ENCODE peak calls at places on chromosomes 12 and 14, in seven cellular contexts. E is fibroblast of the aortic adventitia, Z is Right ventricle myocardium superior, G is A549, I is RPMI8226, C is endothelial cell, Q is kidney glomerular epithelial cell. O is an unnamed sample.

GRCh38 chr12:116540617-116541152 is 18.5 kb upstream of the MAP1LC3B2 start:
- DNase-seq in C (no peak), E (peak), I (no peak), Z (no peak), G (no peak), Q (no peak), O (no peak)

GRCh38 chr12:26319511-26319910 is 124.1 kb downstream of the SSPN start:
- DNase-seq in C (no peak), I (no peak), E (peak), Q (peak), Z (peak), G (no peak), O (no peak)

GRCh38 chr14:81931828-81932227 is 398.2 kb upstream of the SEL1L start:
- DNase-seq in C (no peak), E (no peak), G (no peak), Z (no peak), I (no peak), Q (no peak), O (no peak)

GRCh38 chr12:56935752-56936151 is 1.5 kb upstream of the SDR9C7 start:
- DNase-seq in I (no peak), Q (no peak), G (no peak), Z (no peak), C (no peak), E (no peak), O (no peak)

GRCh38 chr12:76633415-76633814 is 73.8 kb upstream of the OSBPL8 start:
- DNase-seq in C (no peak), I (no peak), Z (no peak), E (no peak), G (no peak), Q (no peak), O (no peak)

GRCh38 chr14:75497191-75497590 is 25.1 kb upstream of the BATF start:
- DNase-seq in I (no peak), G (no peak), Q (no peak), C (no peak), Z (no peak), E (no peak), O (no peak)

GRCh38 chr12:12503384-12504078 is 59.1 kb downstream of the DUSP16 start:
- DNase-seq in G (no peak), Z (no peak), E (no peak), I (no peak), Q (no peak), C (peak), O (no peak)

GRCh38 chr14:105999361-106000028 is 473.1 kb downstream of the TMEM121 start:
- DNase-seq in I (no peak), Z (peak), G (peak), Q (no peak), E (no peak), C (no peak), O (peak)

GRCh38 chr12:97380440-97380839 is 82.2 kb upstream of the RMST start:
- DNase-seq in C (no peak), I (no peak), G (no peak), E (no peak), Z (no peak), Q (no peak), O (no peak)

GRCh38 chr12:90124914-90125313 is 416.3 kb upstream of the ATP2B1 start:
- DNase-seq in C (no peak), E (no peak), G (no peak), I (no peak), Z (no peak), Q (no peak), O (no peak)

GRCh38 chr14:85402546-85403162 is 127.3 kb upstream of the FLRT2 start:
- DNase-seq in I (no peak), Q (peak), E (peak), C (no peak), G (no peak), Z (no peak), O (no peak)

GRCh38 chr14:92760524-92760805 is 12.0 kb upstream of the LGMN start:
- DNase-seq in Q (no peak), C (no peak), G (no peak), E (no peak), I (no peak), Z (no peak), O (no peak)

GRCh38 chr14:92473261-92473946 is 40.2 kb upstream of the RIN3 start:
- DNase-seq in G (peak), Z (peak), I (no peak), Q (no peak), E (peak), C (no peak), O (no peak)

GRCh38 chr14:90692061-90692460 is 124.2 kb downstream of the TTC7B start:
- DNase-seq in Q (no peak), E (no peak), I (no peak), C (no peak), G (no peak), Z (no peak), O (no peak)

GRCh38 chr12:132344601-132345000 is 15.2 kb upstream of the GALNT9 start:
- DNase-seq in G (no peak), E (no peak), I (no peak), Q (no peak), Z (no peak), C (no peak), O (no peak)

GRCh38 chr14:72404998-72405397 is 472.8 kb downstream of the RGS6 start:
- DNase-seq in G (no peak), I (no peak), Z (no peak), E (no peak), Q (no peak), C (no peak), O (no peak)

GRCh38 chr12:115351513-115352077 is 667.6 kb upstream of the TBX3 start:
- DNase-seq in Q (no peak), C (no peak), G (no peak), E (peak), Z (no peak), I (no peak), O (no peak)

GRCh38 chr14:22545842-22546721 is 42.9 kb downstream of the DAD1 start:
- DNase-seq in Q (peak), C (peak), E (peak), G (no peak), Z (no peak), I (no peak), O (no peak)

GRCh38 chr12:45289245-45290217 is 73.6 kb downstream of the ANO6 start:
- DNase-seq in Z (no peak), C (no peak), Q (no peak), G (no peak), E (no peak), I (no peak), O (no peak)

GRCh38 chr14:61231810-61232209 is 49.3 kb downstream of the TMEM30B start:
- DNase-seq in G (no peak), I (no peak), C (no peak), E (no peak), Q (no peak), Z (no peak), O (no peak)

GRCh38 chr12:52323001-52323400 is 1.8 kb upstream of the KRT83 start:
- DNase-seq in I (no peak), E (no peak), G (no peak), Z (no peak), C (no peak), Q (no peak), O (no peak)

GRCh38 chr14:35423621-35424020 is 19.1 kb upstream of the NFKBIA start:
- DNase-seq in I (no peak), C (no peak), Q (no peak), E (no peak), G (no peak), Z (no peak), O (no peak)

GRCh38 chr12:48350249-48351021 is at the start of gene ZNF641:
- DNase-seq in C (peak), Z (peak), Q (peak), E (peak), I (peak), G (peak), O (peak)

O was measured in head of caudate nucleus.